ENCODE peak calls at places on chromosome 21, in six cellular contexts. S is tibial nerve; C is activated CD8-positive, alpha-beta memory T cell treated with anti-CD3 and anti-CD28 coated beads for 4 hours; L is colonic mucosa; X is stimulated activated CD8-positive, alpha-beta memory T cell treated with anti-CD3 and anti-CD28 coated beads, Interleukin-4, amount 100 ng/mL, for 4 hours; P is activated gamma-delta T cell treated with anti-CD3 and anti-CD28 coated beads, Interleukin-2, amount 50 U/mL, for 16 hours. Y is an unnamed sample.

GRCh38 chr21:41235214-41235613 is 67.3 kb downstream of the BACE2 start:
- DNase-seq in S (no peak), C (no peak), L (no peak), X (no peak), P (no peak), Y (no peak)

GRCh38 chr21:31115249-31115648 is 77.0 kb upstream of the KRTAP19-8 start:
- DNase-seq in S (no peak), C (no peak), L (no peak), X (no peak), P (no peak), Y (no peak)

GRCh38 chr21:28135646-28136045 is 857.0 kb downstream of the LTN1 start:
- DNase-seq in S (no peak), C (no peak), L (no peak), X (no peak), P (no peak), Y (no peak)

GRCh38 chr21:45467221-45467779 is 62.3 kb downstream of the COL18A1 start:
- DNase-seq in S (no peak), C (no peak), L (no peak), X (no peak), P (no peak), Y (no peak)

GRCh38 chr21:38277501-38278111 is 20.8 kb downstream of the KCNJ15 start:
- DNase-seq in S (peak; percentile 60), C (no peak), L (peak; percentile 22), X (no peak), P (no peak), Y (no peak)

GRCh38 chr21:31343680-31344480 is at the start of gene TIAM1:
- DNase-seq in S (peak; percentile 64), C (no peak), L (peak; percentile 46), X (no peak), P (no peak), Y (no peak)

GRCh38 chr21:38914531-38915385 is 109.0 kb downstream of the ETS2 start:
- DNase-seq in S (no peak), C (no peak), L (no peak), X (no peak), P (no peak), Y (no peak)

GRCh38 chr21:45464309-45464708 is 59.3 kb downstream of the COL18A1 start:
- DNase-seq in S (no peak), C (no peak), L (no peak), X (no peak), P (no peak), Y (no peak)

GRCh38 chr21:35179990-35180557 is 131.0 kb upstream of the RUNX1 start:
- DNase-seq in S (no peak), C (no peak), L (no peak), X (no peak), P (no peak), Y (no peak)

GRCh38 chr21:41411449-41412089 is 14.5 kb upstream of the MX1 start:
- DNase-seq in S (no peak), C (no peak), L (peak; percentile 68), X (no peak), P (no peak), Y (no peak)

GRCh38 chr21:32371913-32372314 is 20.9 kb downstream of the URB1 start:
- DNase-seq in S (peak; percentile 49), C (no peak), L (no peak), X (no peak), P (no peak), Y (no peak)

GRCh38 chr21:25838809-25839208 is 104.0 kb downstream of the GABPA start:
- DNase-seq in S (no peak), C (no peak), L (no peak), X (no peak), P (no peak), Y (no peak)

GRCh38 chr21:41643246-41643966 is 123.4 kb downstream of the RIPK4 start:
- DNase-seq in S (no peak), C (no peak), L (no peak), X (no peak), P (no peak), Y (no peak)

GRCh38 chr21:38244885-38245869 is 11.6 kb upstream of the KCNJ15 start:
- DNase-seq in S (no peak), C (peak; percentile 19), L (no peak), X (peak; percentile 9), P (peak; percentile 16), Y (no peak)

GRCh38 chr21:45383111-45383614 is 21.8 kb upstream of the COL18A1 start:
- DNase-seq in S (no peak), C (no peak), L (no peak), X (no peak), P (no peak), Y (no peak)

GRCh38 chr21:38924954-38925353 is 119.2 kb downstream of the ETS2 start:
- DNase-seq in S (no peak), C (no peak), L (no peak), X (no peak), P (no peak), Y (no peak)

GRCh38 chr21:35324372-35325220 is 275.5 kb upstream of the RUNX1 start:
- DNase-seq in S (peak; percentile 30), C (no peak), L (no peak), X (no peak), P (no peak), Y (no peak)

GRCh38 chr21:32411366-32412161 is 942 bp upstream of the EVA1C start:
- DNase-seq in S (peak; percentile 90), C (no peak), L (peak; percentile 91), X (peak; percentile 28), P (peak; percentile 27), Y (no peak)

GRCh38 chr21:38505654-38506523 is 7.6 kb upstream of the ERG start:
- DNase-seq in S (peak; percentile 48), C (no peak), L (peak; percentile 71), X (no peak), P (no peak), Y (no peak)

GRCh38 chr21:37087188-37087587 is 14.1 kb downstream of the TTC3 start:
- DNase-seq in S (peak; percentile 42), C (no peak), L (no peak), X (no peak), P (no peak), Y (no peak)

GRCh38 chr21:25409992-25410391 is 197.3 kb downstream of the MRPL39 start:
- DNase-seq in S (no peak), C (no peak), L (no peak), X (no peak), P (no peak), Y (no peak)

GRCh38 chr21:35203093-35204021 is 154.3 kb upstream of the RUNX1 start:
- DNase-seq in S (no peak), C (no peak), L (no peak), X (no peak), P (no peak), Y (no peak)

GRCh38 chr21:42781981-42782722 is 97.2 kb downstream of the WDR4 start:
- DNase-seq in S (no peak), C (no peak), L (no peak), X (no peak), P (no peak), Y (no peak)

GRCh38 chr21:45499970-45500575 is 42.2 kb downstream of the SLC19A1 start:
- DNase-seq in S (no peak), C (no peak), L (no peak), X (no peak), P (no peak), Y (no peak)

GRCh38 chr21:42369821-42370220 is 3.5 kb upstream of the TFF1 start:
- DNase-seq in S (no peak), C (no peak), L (no peak), X (no peak), P (no peak), Y (no peak)

GRCh38 chr21:25573409-25574206 is 33.7 kb downstream of the MRPL39 start:
- DNase-seq in S (no peak), C (peak; percentile 51), L (no peak), X (no peak), P (peak; percentile 44), Y (no peak)

GRCh38 chr21:44957901-44958451 is 18.1 kb downstream of the SLX9 start:
- DNase-seq in S (no peak), C (no peak), L (no peak), X (no peak), P (no peak), Y (no peak)

GRCh38 chr21:33198346-33199135 is 31.2 kb upstream of the IFNAR2 start:
- DNase-seq in S (peak; percentile 65), C (no peak), L (no peak), X (no peak), P (no peak), Y (no peak)

GRCh38 chr21:32329331-32329730 is 30.7 kb downstream of the MRAP start:
- DNase-seq in S (no peak), C (no peak), L (no peak), X (no peak), P (no peak), Y (no peak)

GRCh38 chr21:35178812-35179211 is 129.7 kb upstream of the RUNX1 start:
- DNase-seq in S (no peak), C (no peak), L (no peak), X (no peak), P (no peak), Y (no peak)

GRCh38 chr21:44893278-44893556 is 19.7 kb upstream of the PTTG1IP start:
- DNase-seq in S (no peak), C (no peak), L (no peak), X (no peak), P (no peak), Y (no peak)

GRCh38 chr21:40029888-40030287 is 162.7 kb downstream of the PCP4 start:
- DNase-seq in S (no peak), C (no peak), L (no peak), X (no peak), P (no peak), Y (no peak)

GRCh38 chr21:41622831-41623548 is 115.0 kb upstream of the TMPRSS2 start:
- DNase-seq in S (no peak), C (no peak), L (no peak), X (no peak), P (no peak), Y (no peak)

GRCh38 chr21:17818158-17819113 is 720 bp downstream of the C21orf91 start:
- DNase-seq in S (no peak), C (no peak), L (peak; percentile 59), X (no peak), P (peak; percentile 11), Y (no peak)

GRCh38 chr21:18114735-18115134 is 129.9 kb upstream of the CHODL start:
- DNase-seq in S (no peak), C (no peak), L (no peak), X (no peak), P (no peak), Y (no peak)